ENCODE peak calls at places on chromosomes 13 and 19, in nine cellular contexts. S is OCI-LY7, O is GM23248, N is MM.1S, E is SK-N-SH, T is PC-3, Z is GM23338, U is neural progenitor cell, C is hepatocyte. Q is an unnamed sample. For H3K4me1, the result is how much of the 10 kb centered on the place peaks cover.

GRCh38 chr13:106367361-106367781 is 168.1 kb downstream of the EFNB2 start:
- DNase-seq in S (no peak), O (no peak), N (no peak), E (no peak), T (no peak), Z (no peak), U (peak), C (no peak), Q (no peak)

GRCh38 chr13:91986771-91987515 is 588.5 kb downstream of the GPC5 start:
- DNase-seq in S (no peak), O (no peak), N (peak), E (no peak), T (no peak), Z (no peak), U (no peak), C (no peak), Q (no peak)

GRCh38 chr13:57632276-57633140 is 964 bp downstream of the PCDH17 start:
- DNase-seq in S (no peak), O (no peak), N (no peak), E (peak), T (no peak), Z (peak), U (peak), C (peak), Q (no peak)

GRCh38 chr13:46553521-46553885 is 533 bp downstream of the LRCH1 start:
- DNase-seq in S (no peak), O (no peak), N (no peak), E (peak), T (no peak), Z (peak), U (peak), C (no peak), Q (no peak)

GRCh38 chr13:112208656-112209055 is 141.7 kb downstream of the SOX1 start:
- DNase-seq in S (no peak), O (no peak), N (no peak), E (no peak), T (no peak), Z (no peak), U (no peak), C (no peak), Q (no peak)

GRCh38 chr13:41558781-41559560 is 101.6 kb downstream of the RGCC start:
- DNase-seq in S (no peak), O (no peak), N (no peak), E (no peak), T (no peak), Z (no peak), U (no peak), C (no peak), Q (no peak)

GRCh38 chr19:33212773-33213172 is 12.9 kb downstream of the SLC7A10 start:
- DNase-seq in S (no peak), O (no peak), N (no peak), E (peak), T (no peak), Z (no peak), U (no peak), C (no peak), Q (no peak)

GRCh38 chr13:111860161-111860560 is 206.8 kb upstream of the SOX1 start:
- DNase-seq in S (no peak), O (no peak), N (no peak), E (no peak), T (no peak), Z (no peak), U (no peak), C (no peak), Q (no peak)

GRCh38 chr13:30346159-30346788 is 38.9 kb upstream of the KATNAL1 start:
- DNase-seq in S (no peak), O (no peak), N (peak), E (no peak), T (no peak), Z (no peak), U (no peak), C (no peak), Q (no peak)

GRCh38 chr13:114109646-114110045 is 22.8 kb downstream of the RASA3 start:
- DNase-seq in S (no peak), O (no peak), N (peak), E (peak), T (no peak), Z (no peak), U (peak), C (no peak), Q (no peak)

DNA sequence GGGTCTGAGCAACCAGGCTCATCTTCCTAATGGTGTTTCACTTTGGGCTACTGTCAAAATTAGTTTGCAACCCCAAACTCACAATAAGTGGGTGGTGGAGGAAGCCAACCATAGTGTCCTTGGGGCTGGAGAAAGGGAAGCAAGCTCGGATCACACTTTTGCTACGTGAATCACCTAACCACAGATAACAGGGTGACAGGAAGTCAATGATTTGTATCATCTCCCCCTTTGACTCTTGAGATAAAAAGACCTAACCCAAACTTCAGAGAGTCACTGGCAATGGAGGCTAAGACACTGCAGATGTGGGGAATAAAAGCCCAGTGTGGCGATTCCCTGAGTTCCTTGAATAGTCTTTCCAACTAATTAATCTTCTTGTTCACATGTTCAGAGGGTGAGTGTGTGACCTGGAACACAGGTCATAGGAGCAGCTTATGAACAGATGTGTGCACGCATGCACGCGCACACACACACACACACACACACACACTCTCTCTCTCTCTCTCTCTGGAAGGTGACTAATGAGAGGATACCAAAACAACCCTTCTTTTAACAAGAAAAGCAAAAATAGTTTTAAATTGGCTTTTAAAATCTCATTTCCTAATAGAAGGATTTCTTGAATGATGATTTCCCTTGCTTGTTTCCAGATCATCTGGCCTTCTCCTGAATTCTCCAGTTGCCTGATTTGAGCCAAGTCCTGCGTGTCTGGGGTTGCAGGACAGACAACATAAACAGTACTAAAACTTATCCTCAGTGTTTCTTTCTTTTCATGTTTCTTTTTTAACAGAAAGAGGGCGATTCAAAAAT is 21.2 kb upstream of the DOCK9 start:
- DNase-seq in S (no peak), O (peak), N (no peak), E (no peak), T (no peak), Z (no peak), U (no peak), C (no peak), Q (no peak)
- TF ChIP-seq EZH2phosphoT487 in S (no peak), O (no peak), N (no peak), E (no peak), T (no peak), Z (no peak), U (no peak), C (no peak), Q (no peak)

DNA sequence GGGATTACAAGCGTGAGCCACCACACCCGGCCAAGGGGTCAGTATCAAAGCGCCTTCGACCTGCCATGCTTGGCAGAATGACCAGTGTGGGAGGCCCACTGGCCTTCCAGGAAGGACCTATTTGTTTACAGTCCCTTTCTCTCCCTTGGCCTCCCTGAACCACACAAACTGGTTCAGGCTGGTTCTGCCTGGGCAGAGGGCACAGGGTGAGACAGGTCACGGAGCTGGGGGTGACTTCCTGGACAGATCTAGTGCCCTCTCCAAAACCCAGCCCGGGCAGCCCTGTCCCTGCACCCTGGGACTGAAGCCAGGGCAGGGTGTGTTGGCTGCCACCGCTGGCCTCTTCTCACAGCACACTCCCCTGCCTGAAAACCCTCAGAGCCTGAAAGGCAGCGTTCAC is 11.3 kb downstream of the PLEKHF1 start:
- DNase-seq in S (no peak), O (no peak), N (no peak), E (no peak), T (no peak), Z (no peak), U (no peak), C (no peak), Q (no peak)
- H3K4me1 ChIP-seq in S (under half), O (under half), N (under half), E (under half), T (under half), Z (under half), U (under half), C (under half), Q (under half)

DNA sequence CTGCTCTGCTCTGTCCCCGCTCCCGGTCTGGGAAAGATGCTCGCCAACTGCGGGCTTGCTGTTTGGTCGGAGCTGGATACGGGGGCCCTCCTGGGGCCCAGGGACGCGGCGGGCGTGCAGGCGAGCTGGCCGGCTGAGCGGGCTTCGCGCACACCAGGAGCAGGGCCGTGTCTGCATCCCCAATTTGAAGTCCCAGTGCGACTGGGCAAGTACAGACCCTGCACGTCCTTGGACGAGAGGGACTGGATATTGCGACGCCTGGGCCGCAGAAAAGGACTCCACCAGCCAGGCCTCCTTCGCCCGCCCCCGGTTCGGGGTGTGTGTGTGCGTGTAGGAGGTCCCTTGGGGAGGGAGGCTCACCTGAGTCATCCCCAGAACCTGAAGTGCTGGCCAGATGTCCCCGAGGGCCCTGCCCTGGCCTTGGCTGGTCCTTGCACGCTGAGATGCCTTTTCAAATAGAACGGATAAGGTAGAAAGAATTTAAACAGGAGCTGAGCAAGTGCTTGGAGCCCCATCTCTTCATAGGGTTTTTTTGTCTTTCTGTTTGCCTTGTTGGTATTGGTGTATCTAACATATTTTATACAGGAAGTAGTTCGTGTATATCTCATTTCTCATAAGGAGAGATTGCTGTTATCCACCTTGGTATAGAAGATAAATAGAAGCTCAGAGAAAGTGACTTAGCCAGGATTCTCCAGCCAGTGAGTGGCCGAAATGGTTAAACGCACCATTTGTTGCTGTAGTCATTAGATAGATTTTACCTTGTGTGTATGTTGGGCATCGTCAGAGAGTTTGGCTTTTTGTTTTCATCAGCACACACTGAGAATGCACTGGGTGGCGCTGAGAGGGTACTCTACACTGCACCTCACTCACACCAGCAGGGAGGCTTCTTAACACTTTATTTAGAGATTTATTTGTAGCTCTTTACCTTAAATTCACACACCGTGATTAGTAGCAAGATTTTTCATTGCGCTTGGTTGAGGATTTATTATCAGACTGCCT is 1.1 kb downstream of the NAXD start:
- DNase-seq in S (peak), O (peak), N (peak), E (peak), T (peak), Z (peak), U (peak), C (peak), Q (peak)
- TF ChIP-seq EZH2phosphoT487 in S (no peak), O (no peak), N (no peak), E (no peak), T (no peak), Z (no peak), U (no peak), C (no peak), Q (no peak)

GRCh38 chr13:50127017-50127725 is 111.9 kb downstream of the KCNRG start:
- DNase-seq in S (no peak), O (peak), N (no peak), E (no peak), T (no peak), Z (peak), U (peak), C (peak), Q (no peak)

GRCh38 chr13:50125306-50125555 is 110.0 kb downstream of the KCNRG start:
- DNase-seq in S (no peak), O (no peak), N (no peak), E (no peak), T (no peak), Z (no peak), U (no peak), C (no peak), Q (no peak)

GRCh38 chr13:50127726-50128291 is 112.6 kb downstream of the KCNRG start:
- DNase-seq in S (no peak), O (no peak), N (no peak), E (no peak), T (no peak), Z (peak), U (peak), C (peak), Q (no peak)

GRCh38 chr13:50125556-50126377 is 110.5 kb downstream of the KCNRG start:
- DNase-seq in S (peak), O (peak), N (peak), E (peak), T (peak), Z (peak), U (peak), C (peak), Q (peak)

DNA sequence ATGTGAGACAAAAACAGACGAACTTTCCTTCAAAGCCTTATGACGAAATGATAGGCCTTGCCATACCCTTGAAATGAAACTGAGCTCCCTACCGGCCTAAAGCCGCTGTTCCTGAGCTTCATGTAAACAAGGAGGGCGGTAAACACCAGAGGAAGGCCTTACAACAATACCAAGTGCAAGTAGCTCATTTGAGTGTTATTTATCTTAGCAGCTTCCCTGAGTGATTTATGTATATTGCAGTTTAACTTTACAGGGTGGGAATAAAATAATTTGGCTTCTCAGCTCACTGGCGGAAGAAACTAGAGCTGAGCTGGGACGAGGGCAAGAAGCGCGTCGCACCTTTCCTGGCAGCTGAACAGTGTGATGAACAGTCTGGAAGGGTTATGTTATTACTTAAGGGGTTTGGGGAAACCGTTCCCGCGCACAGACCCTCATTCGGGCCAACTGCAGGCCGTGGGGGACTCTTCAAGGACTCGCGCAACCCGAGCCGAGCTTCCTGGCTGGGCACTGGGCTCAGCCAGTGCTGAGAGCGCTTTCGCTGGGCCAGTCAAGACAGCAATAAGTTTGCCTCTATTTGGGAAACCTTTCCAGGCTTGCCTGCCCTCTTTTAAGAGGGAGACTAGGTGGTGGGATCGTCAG is 111.3 kb downstream of the KCNRG start:
- DNase-seq in S (peak), O (peak), N (peak), E (no peak), T (peak), Z (peak), U (peak), C (peak), Q (no peak)
- H3K4me1 ChIP-seq in S (half or more), O (under half), N (under half), E (under half), T (under half), Z (half or more), U (under half), C (half or more), Q (under half)

GRCh38 chr19:10752913-10753285 is 35.0 kb downstream of the DNM2 start:
- DNase-seq in S (no peak), O (no peak), N (no peak), E (no peak), T (no peak), Z (no peak), U (no peak), C (no peak), Q (no peak)
- TF ChIP-seq EZH2phosphoT487 in S (no peak), O (no peak), N (no peak), E (no peak), T (no peak), Z (no peak), U (no peak), C (no peak), Q (no peak)

GRCh38 chr19:41325640-41325946 is 15.6 kb downstream of the CCDC97 start:
- DNase-seq in S (no peak), O (no peak), N (no peak), E (no peak), T (no peak), Z (no peak), U (no peak), C (no peak), Q (no peak)
- H3K4me1 ChIP-seq in S (half or more), O (half or more), N (under half), E (half or more), T (half or more), Z (half or more), U (under half), C (half or more), Q (under half)

DNA sequence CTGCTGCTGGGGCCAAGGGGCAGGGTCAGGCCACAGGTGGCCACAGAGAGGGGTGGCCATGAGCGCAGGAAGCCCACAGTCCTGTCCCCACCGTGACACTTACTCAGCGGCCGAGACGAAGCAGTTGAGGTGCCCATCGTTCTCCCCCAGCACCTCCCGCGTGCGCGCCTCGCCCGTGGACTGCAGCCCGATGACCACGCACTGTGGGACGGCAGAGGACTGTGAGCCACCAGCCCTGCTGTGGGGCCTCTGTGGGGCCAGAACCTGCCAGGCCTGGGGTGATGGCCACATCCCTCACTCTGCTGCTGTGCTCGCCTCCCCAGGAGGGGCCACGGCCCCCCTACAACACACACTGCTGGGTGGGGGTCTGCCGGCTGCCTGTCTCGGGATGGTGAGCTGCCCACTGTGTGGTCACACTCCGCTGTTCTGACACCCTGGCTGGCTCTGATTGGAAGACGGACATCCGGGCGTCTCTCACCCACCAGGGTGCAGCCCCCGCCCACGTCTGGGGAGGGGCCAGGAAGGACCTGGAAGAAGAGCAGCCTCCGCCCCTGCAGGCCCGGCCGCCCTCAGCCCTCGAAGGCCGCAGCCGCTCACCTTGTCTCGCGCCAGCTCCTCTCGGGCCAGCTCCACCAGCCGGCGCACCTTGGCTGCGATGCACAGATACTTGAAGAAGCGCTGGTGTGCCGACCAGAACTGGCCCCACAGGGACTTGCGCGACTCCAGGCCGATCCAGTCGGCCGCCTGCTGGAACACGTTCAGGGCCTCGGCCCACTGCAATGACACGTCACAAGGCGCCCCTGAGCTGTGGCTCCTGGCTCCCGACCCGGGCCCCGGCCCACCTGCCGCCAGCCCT is 13.2 kb downstream of the GPX4 start:
- DNase-seq in S (no peak), O (no peak), N (no peak), E (no peak), T (no peak), Z (peak), U (no peak), C (no peak), Q (no peak)
- TF ChIP-seq EZH2phosphoT487 in S (no peak), O (no peak), N (no peak), E (no peak), T (no peak), Z (no peak), U (no peak), C (no peak), Q (no peak)

DNA sequence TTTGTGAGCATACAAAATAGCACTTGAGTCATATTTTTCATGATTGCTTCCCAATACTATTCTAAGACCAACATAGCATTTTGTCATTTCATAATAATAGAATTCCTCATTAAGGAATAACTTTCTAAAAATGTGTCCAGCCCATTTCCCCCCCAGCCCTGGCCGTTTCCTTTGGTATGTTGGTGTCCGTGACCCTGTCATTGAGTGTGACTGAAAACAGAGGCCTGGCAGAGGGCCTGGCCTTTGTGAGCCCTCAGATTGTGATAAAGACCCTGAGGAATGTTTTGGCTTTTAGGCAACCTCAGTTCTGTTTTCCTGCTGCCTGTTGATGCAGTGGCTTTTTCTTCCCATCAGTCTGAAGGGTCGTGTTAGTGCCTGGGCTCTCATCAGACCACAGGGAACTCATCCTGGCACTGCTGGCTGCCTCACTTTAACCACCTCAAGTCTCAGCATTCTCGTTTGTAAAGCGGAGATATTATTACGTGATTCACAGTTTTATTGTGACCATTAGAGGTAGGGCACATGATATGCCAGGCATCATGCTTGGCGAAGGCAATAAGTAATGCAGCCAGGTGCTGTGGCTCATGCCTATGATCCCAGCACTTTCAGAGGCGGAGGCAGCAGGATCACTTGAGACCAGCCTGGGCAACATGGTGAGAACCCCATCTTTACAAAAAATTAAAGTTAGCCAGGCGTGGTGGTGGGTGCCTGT is 13.8 kb downstream of the SPINT2 start:
- DNase-seq in S (no peak), O (peak), N (no peak), E (peak), T (peak), Z (no peak), U (no peak), C (no peak), Q (no peak)
- H3K4me1 ChIP-seq in S (under half), O (under half), N (under half), E (under half), T (under half), Z (under half), U (under half), C (under half), Q (under half)

Q was measured in HCT116.